ENCODE peak calls at places on chromosomes 13 and 19, in ten cellular contexts. N is IMR-90, M is cardiac fibroblast, G is fibroblast of the aortic adventitia, X is AG10803, B is cardiac muscle cell, J is heart left ventricle, F is SK-N-SH, D is Peyer's patch, W is lower leg skin. E is an unnamed sample.

GRCh38 chr19:38544569-38545315 is 73.0 kb downstream of the MAP4K1 start:
- DNase-seq in W (no peak), B (no peak), X (no peak), F (no peak), N (peak), J (no peak), D (no peak), G (peak), M (no peak), E (no peak)

GRCh38 chr13:20074956-20075355 is 85.9 kb downstream of the GJA3 start:
- DNase-seq in X (no peak), J (no peak), N (no peak), F (no peak), G (peak), B (no peak), M (no peak), W (no peak), D (no peak), E (no peak)

GRCh38 chr13:59658736-59659330 is 504.9 kb downstream of the DIAPH3 start:
- DNase-seq in D (no peak), B (no peak), G (no peak), J (no peak), F (no peak), W (no peak), X (no peak), N (no peak), M (no peak), E (no peak)

GRCh38 chr13:110509971-110510786 is 51.3 kb downstream of the RAB20 start:
- DNase-seq in W (no peak), D (no peak), N (peak), M (no peak), F (no peak), J (no peak), G (no peak), X (peak), B (peak), E (no peak)

GRCh38 chr19:6318772-6319171 is 14.6 kb downstream of the ACER1 start:
- DNase-seq in D (no peak), N (peak), B (no peak), M (no peak), W (no peak), J (no peak), X (peak), G (peak), F (no peak), E (peak)

GRCh38 chr19:49591731-49592485 is 926 bp downstream of the PRR12 start:
- DNase-seq in X (peak), D (peak), N (peak), W (peak), G (peak), J (no peak), M (peak), B (peak), F (peak), E (no peak)

GRCh38 chr13:94061316-94061715 is 418.2 kb downstream of the DCT start:
- DNase-seq in B (no peak), W (no peak), X (peak), J (no peak), F (no peak), N (peak), G (peak), D (no peak), M (peak), E (peak)

GRCh38 chr19:3982701-3983541 is 2.3 kb downstream of the EEF2 start:
- DNase-seq in N (peak), J (peak), X (peak), G (peak), B (no peak), W (no peak), D (no peak), F (peak), M (no peak), E (peak)

GRCh38 chr13:34162545-34162936 is 344.6 kb downstream of the RFC3 start:
- DNase-seq in D (no peak), M (peak), J (no peak), W (no peak), F (no peak), G (peak), B (no peak), N (peak), X (peak), E (peak)

GRCh38 chr13:36163809-36164308 is 32.7 kb upstream of the DCLK1 start:
- DNase-seq in X (peak), M (peak), B (peak), F (peak), J (peak), D (no peak), N (peak), G (peak), W (peak), E (peak)

GRCh38 chr13:45367358-45367757 is 26.4 kb upstream of the TPT1 start:
- DNase-seq in B (no peak), M (peak), N (peak), J (peak), W (peak), X (peak), D (peak), F (no peak), G (peak), E (peak)

GRCh38 chr13:52053460-52053859 is 29.0 kb downstream of the UTP14C start:
- DNase-seq in X (peak), J (no peak), F (peak), G (peak), W (no peak), B (no peak), D (no peak), N (no peak), M (peak), E (no peak)

GRCh38 chr13:91247768-91248167 is 99.7 kb upstream of the MIR17HG start:
- DNase-seq in D (no peak), F (peak), G (no peak), W (no peak), M (no peak), N (no peak), B (no peak), X (no peak), J (no peak), E (no peak)

GRCh38 chr13:27401210-27401609 is 23.2 kb upstream of the GTF3A start:
- DNase-seq in F (no peak), G (no peak), B (no peak), W (no peak), M (no peak), J (no peak), D (no peak), X (no peak), N (no peak), E (no peak)

GRCh38 chr19:14496029-14496848 is at the start of gene GIPC1:
- DNase-seq in X (peak), G (peak), F (peak), M (peak), B (peak), D (peak), J (peak), W (peak), N (peak), E (peak)

GRCh38 chr13:60448907-60449510 is 52.0 kb downstream of the TDRD3 start:
- DNase-seq in M (peak), B (peak), N (peak), J (no peak), F (peak), X (peak), D (no peak), W (no peak), G (peak), E (peak)

GRCh38 chr13:101554420-101555125 is 102.1 kb downstream of the ITGBL1 start:
- DNase-seq in F (no peak), B (no peak), N (no peak), G (peak), M (no peak), X (peak), D (no peak), W (no peak), J (no peak), E (peak)

GRCh38 chr19:8468124-8468523 is 23.3 kb downstream of the HNRNPM start:
- DNase-seq in N (no peak), G (no peak), W (no peak), F (no peak), D (no peak), J (no peak), B (no peak), X (no peak), M (no peak), E (no peak)

GRCh38 chr13:80040219-80040976 is 300.5 kb downstream of the SPRY2 start:
- DNase-seq in X (peak), W (no peak), F (no peak), D (no peak), J (no peak), N (peak), B (no peak), G (peak), M (peak), E (peak)

GRCh38 chr13:79901336-79901735 is 420.4 kb downstream of the NDFIP2 start:
- DNase-seq in X (no peak), D (no peak), W (no peak), F (no peak), M (peak), N (peak), B (no peak), G (no peak), J (no peak), E (peak)

GRCh38 chr19:57374179-57374578 is 10.8 kb downstream of the TRAPPC2B start:
- DNase-seq in F (no peak), X (no peak), M (no peak), D (no peak), W (peak), G (no peak), N (no peak), J (no peak), B (no peak), E (no peak)

GRCh38 chr13:101514695-101515275 is 62.3 kb downstream of the ITGBL1 start:
- DNase-seq in D (no peak), F (peak), G (peak), B (peak), X (peak), M (peak), N (peak), J (no peak), W (no peak), E (peak)

GRCh38 chr13:31166591-31166990 is 4.9 kb upstream of the HSPH1 start:
- DNase-seq in M (no peak), F (no peak), G (no peak), D (no peak), J (no peak), W (no peak), N (peak), B (no peak), X (no peak), E (no peak)

GRCh38 chr19:15199652-15200574 is 882 bp downstream of the NOTCH3 start:
- DNase-seq in N (peak), G (no peak), B (peak), D (no peak), J (no peak), W (no peak), M (peak), X (peak), F (peak), E (peak)

GRCh38 chr13:108214511-108215383 is 589 bp downstream of the LIG4 start:
- DNase-seq in W (no peak), B (peak), N (no peak), D (no peak), G (no peak), J (peak), F (peak), M (peak), X (no peak), E (no peak)

GRCh38 chr13:24627864-24628418 is 52.3 kb upstream of the ATP12A start:
- DNase-seq in N (no peak), X (no peak), F (no peak), G (no peak), D (no peak), M (no peak), J (no peak), B (no peak), W (no peak), E (no peak)

GRCh38 chr13:113745059-113745458 is 14.0 kb upstream of the TMEM255B start:
- DNase-seq in W (no peak), J (no peak), D (no peak), F (no peak), M (no peak), X (no peak), G (no peak), N (no peak), B (no peak), E (no peak)

GRCh38 chr19:53365134-53365898 is at the start of gene ZNF525:
- DNase-seq in D (peak), J (peak), M (peak), B (peak), G (peak), F (peak), X (peak), W (peak), N (peak), E (peak)
- TF ChIP-seq CTCF in D (peak), J (peak), M (no peak), B (no peak), G (peak), F (no peak), X (no peak), W (no peak), N (peak), E (no peak)

GRCh38 chr19:54612428-54612827 is 17.9 kb upstream of the LILRB1 start:
- DNase-seq in M (no peak), D (no peak), X (no peak), B (no peak), J (no peak), N (no peak), G (no peak), F (no peak), W (no peak), E (no peak)

GRCh38 chr19:54616840-54617560 is 13.3 kb upstream of the LILRB1 start:
- DNase-seq in F (no peak), N (no peak), W (no peak), M (no peak), X (no peak), B (no peak), G (no peak), D (no peak), J (no peak), E (no peak)

GRCh38 chr19:54620464-54620863 is 9.8 kb upstream of the LILRB1 start:
- DNase-seq in D (no peak), W (no peak), N (no peak), G (no peak), F (no peak), J (no peak), M (no peak), X (no peak), B (no peak), E (no peak)

GRCh38 chr19:54616057-54616456 is 14.2 kb upstream of the LILRB1 start:
- DNase-seq in G (no peak), D (no peak), M (no peak), X (no peak), F (no peak), N (no peak), W (no peak), J (no peak), B (no peak), E (no peak)
- H3K4me3 ChIP-seq in G (no peak), D (peak), M (no peak), X (no peak), F (no peak), N (no peak), W (no peak), J (no peak), B (no peak), E (no peak)

GRCh38 chr19:670609-671075 is 5.5 kb upstream of the FSTL3 start:
- DNase-seq in D (no peak), J (no peak), F (no peak), X (no peak), G (no peak), M (no peak), N (no peak), B (no peak), W (no peak), E (no peak)
- TF ChIP-seq CTCF in D (no peak), J (no peak), F (no peak), X (no peak), G (peak), M (peak), N (no peak), B (peak), W (no peak), E (no peak)

DNA sequence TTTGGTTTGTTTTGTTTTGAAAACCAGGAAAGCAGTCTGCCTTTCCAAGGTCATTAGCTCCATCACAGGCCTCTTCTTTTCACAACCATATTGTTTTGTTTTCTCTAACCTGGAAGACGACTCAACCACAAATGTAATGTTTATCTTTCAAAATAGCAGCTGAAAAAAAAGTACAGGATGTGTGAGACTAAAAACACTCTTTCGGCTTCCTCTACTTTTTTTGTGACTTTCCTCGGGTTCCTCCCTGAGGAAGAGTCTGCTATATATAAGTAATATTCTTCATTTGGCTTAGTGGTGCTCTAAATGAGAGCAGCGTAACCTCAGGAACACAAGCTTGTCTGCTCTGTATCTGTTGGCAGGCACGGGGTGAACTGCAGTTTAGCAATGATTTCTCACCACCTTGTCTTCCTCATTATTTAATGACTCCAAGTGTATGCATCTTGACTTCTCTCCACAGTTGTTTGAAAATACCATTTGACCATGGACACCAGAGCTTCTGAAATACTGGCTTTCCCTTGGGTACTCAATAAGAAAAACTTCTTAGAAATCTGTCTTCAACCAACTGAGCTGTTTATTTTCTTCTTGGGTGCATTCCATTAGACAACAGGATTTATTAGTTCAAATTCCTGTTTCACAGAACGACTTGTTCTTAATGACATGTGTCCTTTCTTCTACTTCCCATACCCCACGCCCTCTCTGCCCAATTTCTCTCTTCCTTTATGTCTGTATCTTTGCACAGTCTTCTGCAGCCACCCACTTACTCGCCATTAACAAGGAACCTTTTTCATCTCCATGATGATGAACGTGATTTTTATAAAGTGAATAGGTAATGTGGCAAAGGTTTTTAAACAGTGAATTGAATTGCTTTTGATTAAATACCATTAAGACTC is 11.5 kb upstream of the ITM2B start:
- DNase-seq in D (no peak), J (peak), B (no peak), M (no peak), F (no peak), N (no peak), X (no peak), G (no peak), W (no peak), E (no peak)
- H3K4me3 ChIP-seq in D (no peak), J (no peak), B (no peak), M (no peak), F (no peak), N (no peak), X (no peak), G (no peak), W (no peak), E (no peak)

GRCh38 chr19:46856062-46857022 is 4.5 kb upstream of the ARHGAP35 start:
- DNase-seq in G (peak), D (peak), N (peak), M (peak), W (peak), F (peak), B (peak), J (peak), X (peak), E (peak)
- TF ChIP-seq CTCF in G (peak), D (peak), N (peak), M (peak), W (no peak), F (peak), B (peak), J (peak), X (peak), E (peak)

GRCh38 chr19:42284066-42284501 is 15.0 kb downstream of the CIC start:
- DNase-seq in J (peak), X (peak), D (peak), M (peak), G (peak), N (peak), B (peak), W (peak), F (peak), E (peak)
- H3K4me3 ChIP-seq in J (no peak), X (peak), D (peak), M (no peak), G (peak), N (peak), B (peak), W (no peak), F (no peak), E (peak)

GRCh38 chr13:47459512-47459911 is 541.6 kb downstream of the SUCLA2 start:
- DNase-seq in G (peak), F (peak), J (no peak), M (peak), X (peak), W (no peak), D (no peak), B (peak), N (peak), E (peak)
- TF ChIP-seq CTCF in G (peak), F (peak), J (no peak), M (peak), X (peak), W (no peak), D (no peak), B (peak), N (peak), E (peak)

E was measured in foreskin fibroblast.